ENCODE peak calls at places on chromosomes 12 and 14, in nine cellular contexts. A is vagina, W is transverse colon, N is body of pancreas, H is A549, E is foreskin keratinocyte, V is AG04450, L is upper lobe of right lung, G is H1. X is an unnamed sample.

GRCh38 chr12:3311027-3311402 is 180.0 kb upstream of the PRMT8 start:
- DNase-seq in A (no peak), W (peak; percentile 46), N (peak; percentile 97), H (no peak), E (peak; percentile 80), V (no peak), L (no peak), G (no peak), X (no peak)

GRCh38 chr14:90344920-90345557 is 13.3 kb upstream of the NRDE2 start:
- DNase-seq in A (no peak), W (no peak), N (no peak), H (no peak), E (peak; percentile 90), V (no peak), L (no peak), G (no peak), X (no peak)

GRCh38 chr14:75702606-75703261 is 41.7 kb downstream of the TTLL5 start:
- DNase-seq in A (no peak), W (no peak), N (peak; percentile 29), H (no peak), E (no peak), V (no peak), L (no peak), G (no peak), X (peak; percentile 70)

GRCh38 chr14:67837011-67837624 is 17.5 kb downstream of the RAD51B start:
- DNase-seq in A (no peak), W (peak; percentile 62), N (peak; percentile 75), H (peak; percentile 29), E (peak; percentile 69), V (peak; percentile 61), L (no peak), G (no peak), X (peak; percentile 74)

GRCh38 chr14:95562892-95563685 is 28.2 kb downstream of the GLRX5 start:
- DNase-seq in A (no peak), W (no peak), N (no peak), H (no peak), E (no peak), V (no peak), L (peak; percentile 72), G (no peak), X (no peak)

GRCh38 chr12:74646831-74647230 is 109.2 kb downstream of the ATXN7L3B start:
- DNase-seq in A (no peak), W (no peak), N (no peak), H (no peak), E (peak; percentile 24), V (no peak), L (no peak), G (no peak), X (no peak)

GRCh38 chr12:127943481-127944210 is 323.3 kb upstream of the TMEM132C start:
- DNase-seq in A (no peak), W (peak; percentile 28), N (no peak), H (no peak), E (no peak), V (no peak), L (no peak), G (no peak), X (no peak)

GRCh38 chr12:45477526-45477925 is 252.0 kb upstream of the ARID2 start:
- DNase-seq in A (no peak), W (no peak), N (no peak), H (no peak), E (no peak), V (no peak), L (no peak), G (no peak), X (no peak)

GRCh38 chr14:65103150-65103760 is 938 bp upstream of the MAX start:
- DNase-seq in A (no peak), W (no peak), N (peak; percentile 46), H (peak; percentile 32), E (no peak), V (no peak), L (no peak), G (no peak), X (peak; percentile 47)

GRCh38 chr14:76951149-76951548 is 77.4 kb downstream of the IRF2BPL start:
- DNase-seq in A (no peak), W (no peak), N (no peak), H (no peak), E (no peak), V (no peak), L (no peak), G (no peak), X (no peak)

GRCh38 chr12:50187084-50187900 is 20.1 kb upstream of the CERS5 start:
- DNase-seq in A (no peak), W (no peak), N (no peak), H (no peak), E (peak; percentile 68), V (peak; percentile 83), L (no peak), G (no peak), X (no peak)

GRCh38 chr14:105532735-105533141 is 6.4 kb downstream of the TMEM121 start:
- DNase-seq in A (no peak), W (no peak), N (no peak), H (peak; percentile 72), E (no peak), V (no peak), L (peak; percentile 57), G (no peak), X (peak; percentile 45)

GRCh38 chr14:76784881-76785280 is 23.6 kb downstream of the VASH1 start:
- DNase-seq in A (no peak), W (peak; percentile 64), N (peak; percentile 82), H (peak; percentile 97), E (peak; percentile 40), V (peak; percentile 34), L (peak; percentile 80), G (peak; percentile 91), X (peak; percentile 94)

GRCh38 chr14:86501611-86502010 is 971.7 kb downstream of the FLRT2 start:
- DNase-seq in A (no peak), W (no peak), N (no peak), H (no peak), E (no peak), V (no peak), L (no peak), G (no peak), X (no peak)

GRCh38 chr14:70724061-70724596 is 82.4 kb downstream of the TTC9 start:
- DNase-seq in A (no peak), W (no peak), N (no peak), H (no peak), E (no peak), V (no peak), L (no peak), G (no peak), X (no peak)

DNA sequence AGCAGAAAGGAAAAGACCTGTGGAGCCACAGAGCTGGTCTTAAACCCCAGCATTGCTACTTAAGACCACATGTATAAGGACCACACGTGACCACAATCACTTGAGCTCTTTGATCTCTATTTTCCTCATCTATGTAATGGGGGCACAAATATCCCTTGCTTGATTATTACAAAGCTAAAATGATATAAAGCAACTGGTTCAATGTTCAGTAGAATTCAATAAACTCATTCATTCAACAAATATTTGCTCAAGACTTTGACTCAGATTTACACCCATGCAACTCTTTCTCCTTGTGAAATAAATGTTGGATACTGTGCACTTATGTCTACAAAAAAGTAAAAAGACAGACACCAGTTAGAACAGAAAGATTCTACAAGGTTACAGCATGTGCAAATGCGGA is 21.9 kb upstream of the CHPT1 start:
- DNase-seq in A (no peak), W (no peak), N (no peak), H (no peak), E (no peak), V (no peak), L (no peak), G (no peak), X (no peak)
- H3K27ac ChIP-seq in A (no peak overlapping the region), W (peak overlapping the region; percentile 36), N (no peak overlapping the region), H (no peak overlapping the region), E (no peak overlapping the region), V (no peak overlapping the region), L (no peak overlapping the region), G (no peak overlapping the region), X (no peak overlapping the region)

GRCh38 chr12:43914923-43915468 is 79.1 kb downstream of the TMEM117 start:
- DNase-seq in A (no peak), W (no peak), N (no peak), H (no peak), E (peak; percentile 17), V (no peak), L (no peak), G (no peak), X (peak; percentile 28)
- TF ChIP-seq CTCF in A (no peak), W (no peak), N (no peak), H (peak; percentile 26), E (peak; percentile 43), V (no peak), L (no peak), G (peak; percentile 64), X (peak; percentile 55)

GRCh38 chr14:32574269-32574668 is 245.2 kb downstream of the AKAP6 start:
- DNase-seq in A (no peak), W (no peak), N (no peak), H (no peak), E (no peak), V (no peak), L (no peak), G (no peak), X (no peak)

GRCh38 chr14:32572867-32573149 is 243.7 kb downstream of the AKAP6 start:
- DNase-seq in A (no peak), W (no peak), N (no peak), H (no peak), E (no peak), V (no peak), L (no peak), G (no peak), X (no peak)

GRCh38 chr14:32571995-32572866 is 243.1 kb downstream of the AKAP6 start:
- DNase-seq in A (no peak), W (peak; percentile 46), N (peak; percentile 16), H (no peak), E (no peak), V (no peak), L (no peak), G (no peak), X (no peak)

GRCh38 chr14:32567543-32568384 is 238.7 kb downstream of the AKAP6 start:
- DNase-seq in A (no peak), W (no peak), N (no peak), H (no peak), E (peak; percentile 15), V (no peak), L (no peak), G (no peak), X (no peak)

DNA sequence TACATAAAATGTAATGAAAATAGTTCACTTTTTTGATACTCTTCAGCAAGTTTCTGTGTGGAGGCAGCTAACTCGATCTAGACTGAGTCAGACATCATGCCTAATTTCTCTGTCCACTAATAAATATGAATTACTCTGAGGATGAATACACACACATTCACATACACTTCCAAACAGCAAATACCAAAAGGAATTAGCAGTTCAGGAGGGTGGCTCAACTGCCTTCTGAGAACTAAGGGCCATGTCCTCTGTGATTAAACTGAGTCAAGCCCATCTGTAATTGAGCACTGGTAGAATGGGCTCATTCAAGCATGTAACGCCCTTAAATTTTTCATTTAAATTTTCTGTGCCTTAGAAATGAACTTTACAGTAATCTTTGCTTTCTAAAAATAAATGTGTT is 242.5 kb downstream of the AKAP6 start:
- DNase-seq in A (no peak), W (no peak), N (no peak), H (no peak), E (no peak), V (no peak), L (no peak), G (no peak), X (peak; percentile 15)
- H3K27ac ChIP-seq in A (no peak overlapping the region), W (peak overlapping the region; percentile 65), N (no peak overlapping the region), H (no peak overlapping the region), E (no peak overlapping the region), V (no peak overlapping the region), L (no peak overlapping the region), G (no peak overlapping the region), X (no peak overlapping the region)

DNA sequence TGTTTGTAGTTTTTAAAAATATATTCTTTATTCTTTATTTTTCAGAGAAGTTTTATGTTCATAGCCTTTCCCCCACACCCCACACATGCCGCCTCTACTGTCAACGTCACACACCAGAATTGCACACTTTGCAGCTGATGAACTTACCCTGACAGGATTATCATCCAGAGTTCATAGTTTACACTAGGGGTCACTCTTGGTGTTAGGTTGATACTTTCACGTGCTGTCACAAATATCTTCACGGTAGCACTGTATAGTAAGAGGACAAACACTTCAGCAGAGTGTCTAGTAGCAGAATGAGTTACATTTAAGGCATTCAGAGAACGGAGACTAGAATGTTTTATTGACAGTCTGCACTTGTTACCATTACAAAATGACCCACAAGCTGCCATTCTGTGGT is 5.2 kb downstream of the DPPA3 start:
- DNase-seq in A (no peak), W (no peak), N (no peak), H (peak; percentile 38), E (peak; percentile 18), V (no peak), L (no peak), G (no peak), X (peak; percentile 63)
- TF ChIP-seq CTCF in A (no peak), W (no peak), N (peak; percentile 36), H (peak; percentile 47), E (peak; percentile 40), V (no peak), L (no peak), G (peak; percentile 59), X (peak; percentile 59)